ENCODE peak calls at places on chromosomes 16 and 17, in seven cellular contexts. One of them, this sample, is unnamed.

GRCh38 chr16:89700649-89701424 is 668 bp downstream of the SPATA2L start:
- DNase-seq in colonic mucosa: peak
- DNase-seq in iris pigment epithelial cell: peak
- DNase-seq in sigmoid colon: no peak
- DNase-seq in HFFc6: no peak
- DNase-seq in GM10248: peak
- DNase-seq in nucleus accumbens: no peak
- DNase-seq in this sample: no peak

GRCh38 chr17:74737299-74738050 is 419 bp downstream of the RAB37 start:
- DNase-seq in colonic mucosa: no peak
- DNase-seq in iris pigment epithelial cell: no peak
- DNase-seq in sigmoid colon: no peak
- DNase-seq in HFFc6: no peak
- DNase-seq in GM10248: peak
- DNase-seq in nucleus accumbens: no peak
- DNase-seq in this sample: no peak

GRCh38 chr16:89616576-89617437 is 3.4 kb downstream of the DPEP1 start:
- DNase-seq in colonic mucosa: no peak
- DNase-seq in iris pigment epithelial cell: no peak
- DNase-seq in sigmoid colon: no peak
- DNase-seq in HFFc6: no peak
- DNase-seq in GM10248: no peak
- DNase-seq in nucleus accumbens: no peak
- DNase-seq in this sample: no peak

GRCh38 chr17:80955078-80955477 is 36.6 kb upstream of the CHMP6 start:
- DNase-seq in colonic mucosa: no peak
- DNase-seq in iris pigment epithelial cell: no peak
- DNase-seq in sigmoid colon: no peak
- DNase-seq in HFFc6: no peak
- DNase-seq in GM10248: no peak
- DNase-seq in nucleus accumbens: no peak
- DNase-seq in this sample: no peak

GRCh38 chr16:57009641-57010170 is 20.3 kb downstream of the NLRC5 start:
- DNase-seq in colonic mucosa: no peak
- DNase-seq in iris pigment epithelial cell: no peak
- DNase-seq in sigmoid colon: no peak
- DNase-seq in HFFc6: no peak
- DNase-seq in GM10248: no peak
- DNase-seq in nucleus accumbens: no peak
- DNase-seq in this sample: no peak

GRCh38 chr16:1105888-1106620 is 10.0 kb upstream of the C1QTNF8 start:
- DNase-seq in colonic mucosa: peak
- DNase-seq in iris pigment epithelial cell: peak
- DNase-seq in sigmoid colon: peak
- DNase-seq in HFFc6: peak
- DNase-seq in GM10248: peak
- DNase-seq in nucleus accumbens: no peak
- DNase-seq in this sample: no peak

GRCh38 chr17:10614536-10615155 is 42.5 kb downstream of the MYH3 start:
- DNase-seq in colonic mucosa: peak
- DNase-seq in iris pigment epithelial cell: peak
- DNase-seq in sigmoid colon: no peak
- DNase-seq in HFFc6: peak
- DNase-seq in GM10248: peak
- DNase-seq in nucleus accumbens: no peak
- DNase-seq in this sample: no peak

GRCh38 chr17:70375813-70376448 is 206.6 kb downstream of the KCNJ2 start:
- DNase-seq in colonic mucosa: no peak
- DNase-seq in iris pigment epithelial cell: no peak
- DNase-seq in sigmoid colon: no peak
- DNase-seq in HFFc6: no peak
- DNase-seq in GM10248: no peak
- DNase-seq in nucleus accumbens: no peak
- DNase-seq in this sample: no peak

GRCh38 chr17:74332763-74333220 is 6.8 kb downstream of the KIF19 start:
- DNase-seq in colonic mucosa: peak
- DNase-seq in iris pigment epithelial cell: no peak
- DNase-seq in sigmoid colon: no peak
- DNase-seq in HFFc6: no peak
- DNase-seq in GM10248: no peak
- DNase-seq in nucleus accumbens: no peak
- DNase-seq in this sample: no peak

GRCh38 chr16:81421126-81421525 is 23.5 kb upstream of the CMIP start:
- DNase-seq in colonic mucosa: no peak
- DNase-seq in iris pigment epithelial cell: no peak
- DNase-seq in sigmoid colon: no peak
- DNase-seq in HFFc6: no peak
- DNase-seq in GM10248: no peak
- DNase-seq in nucleus accumbens: no peak
- DNase-seq in this sample: no peak

GRCh38 chr17:42387663-42388380 is 420 bp downstream of the STAT3 start:
- DNase-seq in colonic mucosa: peak
- DNase-seq in iris pigment epithelial cell: peak
- DNase-seq in sigmoid colon: peak
- DNase-seq in HFFc6: no peak
- DNase-seq in GM10248: no peak
- DNase-seq in nucleus accumbens: no peak
- DNase-seq in this sample: no peak

GRCh38 chr16:87834015-87834667 is 35.2 kb downstream of the SLC7A5 start:
- DNase-seq in colonic mucosa: no peak
- DNase-seq in iris pigment epithelial cell: no peak
- DNase-seq in sigmoid colon: no peak
- DNase-seq in HFFc6: no peak
- DNase-seq in GM10248: no peak
- DNase-seq in nucleus accumbens: no peak
- DNase-seq in this sample: no peak

GRCh38 chr17:9677411-9677810 is 32.1 kb downstream of the USP43 start:
- DNase-seq in colonic mucosa: no peak
- DNase-seq in iris pigment epithelial cell: no peak
- DNase-seq in sigmoid colon: no peak
- DNase-seq in HFFc6: no peak
- DNase-seq in GM10248: no peak
- DNase-seq in nucleus accumbens: no peak
- DNase-seq in this sample: peak

GRCh38 chr17:74176546-74177001 is 26.9 kb upstream of the RPL38 start:
- DNase-seq in colonic mucosa: peak
- DNase-seq in iris pigment epithelial cell: peak
- DNase-seq in sigmoid colon: no peak
- DNase-seq in HFFc6: peak
- DNase-seq in GM10248: peak
- DNase-seq in nucleus accumbens: no peak
- DNase-seq in this sample: peak

GRCh38 chr16:54957403-54957802 is 26.7 kb downstream of the IRX5 start:
- DNase-seq in colonic mucosa: peak
- DNase-seq in iris pigment epithelial cell: peak
- DNase-seq in sigmoid colon: no peak
- DNase-seq in HFFc6: no peak
- DNase-seq in GM10248: no peak
- DNase-seq in nucleus accumbens: no peak
- DNase-seq in this sample: no peak

GRCh38 chr17:77356109-77356689 is 215.4 kb downstream of the SEC14L1 start:
- DNase-seq in colonic mucosa: peak
- DNase-seq in iris pigment epithelial cell: no peak
- DNase-seq in sigmoid colon: peak
- DNase-seq in HFFc6: no peak
- DNase-seq in GM10248: peak
- DNase-seq in nucleus accumbens: no peak
- DNase-seq in this sample: no peak

GRCh38 chr17:38568845-38569510 is 36.8 kb downstream of the SRCIN1 start:
- DNase-seq in colonic mucosa: no peak
- DNase-seq in iris pigment epithelial cell: no peak
- DNase-seq in sigmoid colon: no peak
- DNase-seq in HFFc6: no peak
- DNase-seq in GM10248: no peak
- DNase-seq in nucleus accumbens: no peak
- DNase-seq in this sample: no peak

GRCh38 chr16:81717662-81718189 is 61.4 kb upstream of the PLCG2 start:
- DNase-seq in colonic mucosa: no peak
- DNase-seq in iris pigment epithelial cell: no peak
- DNase-seq in sigmoid colon: no peak
- DNase-seq in HFFc6: no peak
- DNase-seq in GM10248: no peak
- DNase-seq in nucleus accumbens: no peak
- DNase-seq in this sample: no peak

GRCh38 chr17:78381601-78382168 is 3.2 kb downstream of the PGS1 start:
- DNase-seq in colonic mucosa: no peak
- DNase-seq in iris pigment epithelial cell: no peak
- DNase-seq in sigmoid colon: no peak
- DNase-seq in HFFc6: no peak
- DNase-seq in GM10248: no peak
- DNase-seq in nucleus accumbens: no peak
- DNase-seq in this sample: no peak

This sample was measured in foreskin keratinocyte.